ENCODE peak calls at places on chromosome 7, in ten cellular contexts. B, M, P, C, F, K, R, V, L and T are unnamed samples. For H3K4me1, the result is how much of the 10 kb centered on the place peaks cover.

GRCh38 chr7:21763818-21764217 is 181.9 kb downstream of the CDCA7L start:
- DNase-seq in B (no peak), M (no peak), P (no peak), C (no peak), F (no peak), K (no peak), R (no peak), V (no peak), L (no peak), T (no peak)

GRCh38 chr7:74043523-74043951 is 15.6 kb downstream of the ELN start:
- DNase-seq in B (peak), M (no peak), P (no peak), C (no peak), F (peak), K (no peak), R (no peak), V (no peak), L (no peak), T (peak)

GRCh38 chr7:12943781-12944180 is 256.3 kb downstream of the ARL4A start:
- DNase-seq in B (no peak), M (no peak), P (no peak), C (no peak), F (no peak), K (no peak), R (no peak), V (no peak), L (no peak), T (no peak)

GRCh38 chr7:38682602-38683001 is 51.4 kb upstream of the AMPH start:
- DNase-seq in B (no peak), M (no peak), P (no peak), C (no peak), F (no peak), K (no peak), R (no peak), V (no peak), L (no peak), T (no peak)

GRCh38 chr7:84647797-84648762 is 453.5 kb upstream of the SEMA3A start:
- DNase-seq in B (no peak), M (no peak), P (no peak), C (no peak), F (peak), K (no peak), R (no peak), V (no peak), L (no peak), T (no peak)

GRCh38 chr7:107029061-107029763 is 15.3 kb upstream of the PRKAR2B start:
- DNase-seq in B (no peak), M (no peak), P (peak), C (no peak), F (no peak), K (no peak), R (no peak), V (no peak), L (no peak), T (no peak)

GRCh38 chr7:107891619-107892366 is 810 bp downstream of the DLD start:
- DNase-seq in B (no peak), M (no peak), P (no peak), C (no peak), F (peak), K (no peak), R (no peak), V (no peak), L (peak), T (no peak)

GRCh38 chr7:20191044-20191867 is 25.9 kb downstream of the MACC1 start:
- DNase-seq in B (no peak), M (no peak), P (no peak), C (no peak), F (no peak), K (no peak), R (no peak), V (no peak), L (no peak), T (no peak)

GRCh38 chr7:98315318-98315993 is 34.0 kb downstream of the BRI3 start:
- DNase-seq in B (no peak), M (no peak), P (no peak), C (no peak), F (no peak), K (no peak), R (no peak), V (no peak), L (no peak), T (no peak)

GRCh38 chr7:18221377-18222290 is 194.0 kb upstream of the PRPS1L1 start:
- DNase-seq in B (no peak), M (no peak), P (no peak), C (no peak), F (peak), K (no peak), R (no peak), V (no peak), L (no peak), T (no peak)

GRCh38 chr7:88217675-88218427 is 2.0 kb downstream of the SRI start:
- DNase-seq in B (no peak), M (no peak), P (peak), C (no peak), F (peak), K (no peak), R (no peak), V (no peak), L (peak), T (no peak)

GRCh38 chr7:126574276-126574675 is 678.5 kb downstream of the GRM8 start:
- DNase-seq in B (no peak), M (no peak), P (no peak), C (no peak), F (peak), K (no peak), R (no peak), V (no peak), L (no peak), T (no peak)

GRCh38 chr7:75639893-75640600 is 98.7 kb downstream of the HIP1 start:
- DNase-seq in B (no peak), M (no peak), P (no peak), C (no peak), F (no peak), K (no peak), R (no peak), V (no peak), L (no peak), T (no peak)

GRCh38 chr7:35691827-35692307 is 3.1 kb downstream of the HERPUD2 start:
- DNase-seq in B (no peak), M (peak), P (peak), C (no peak), F (no peak), K (no peak), R (no peak), V (no peak), L (peak), T (peak)

GRCh38 chr7:30285531-30286284 is 1.3 kb downstream of the ZNRF2 start:
- DNase-seq in B (peak), M (peak), P (no peak), C (no peak), F (peak), K (peak), R (peak), V (peak), L (peak), T (peak)

GRCh38 chr7:95843286-95843685 is 70.9 kb downstream of the DYNC1I1 start:
- DNase-seq in B (peak), M (no peak), P (no peak), C (no peak), F (no peak), K (no peak), R (no peak), V (no peak), L (peak), T (no peak)

GRCh38 chr7:66682350-66683093 is 53.8 kb downstream of the KCTD7 start:
- DNase-seq in B (peak), M (no peak), P (no peak), C (no peak), F (peak), K (peak), R (peak), V (no peak), L (peak), T (peak)

GRCh38 chr7:112765105-112765504 is 25.1 kb downstream of the TMEM168 start:
- DNase-seq in B (no peak), M (no peak), P (no peak), C (no peak), F (no peak), K (no peak), R (no peak), V (no peak), L (no peak), T (no peak)

GRCh38 chr7:25732771-25733217 is 419.2 kb upstream of the NFE2L3 start:
- DNase-seq in B (peak), M (no peak), P (no peak), C (no peak), F (no peak), K (no peak), R (no peak), V (no peak), L (peak), T (no peak)

GRCh38 chr7:4074994-4075393 is 607.1 kb upstream of the FOXK1 start:
- DNase-seq in B (no peak), M (no peak), P (no peak), C (no peak), F (no peak), K (no peak), R (peak), V (no peak), L (no peak), T (no peak)

GRCh38 chr7:137820677-137821420 is 25.9 kb downstream of the DGKI start:
- DNase-seq in B (peak), M (no peak), P (no peak), C (no peak), F (peak), K (peak), R (no peak), V (peak), L (no peak), T (peak)

GRCh38 chr7:51154201-51154600 is 162.4 kb downstream of the COBL start:
- DNase-seq in B (no peak), M (no peak), P (no peak), C (no peak), F (no peak), K (no peak), R (no peak), V (no peak), L (no peak), T (no peak)

GRCh38 chr7:159028456-159029401 is 115.9 kb downstream of the VIPR2 start:
- DNase-seq in B (no peak), M (no peak), P (no peak), C (no peak), F (no peak), K (peak), R (peak), V (no peak), L (no peak), T (no peak)

GRCh38 chr7:159026271-159027047 is 118.2 kb downstream of the VIPR2 start:
- DNase-seq in B (peak), M (no peak), P (no peak), C (no peak), F (no peak), K (peak), R (peak), V (peak), L (no peak), T (no peak)

GRCh38 chr7:159027803-159028455 is 116.7 kb downstream of the VIPR2 start:
- DNase-seq in B (peak), M (no peak), P (no peak), C (no peak), F (no peak), K (peak), R (peak), V (no peak), L (no peak), T (peak)

GRCh38 chr7:159025161-159025779 is 119.4 kb downstream of the VIPR2 start:
- DNase-seq in B (no peak), M (no peak), P (no peak), C (no peak), F (no peak), K (peak), R (no peak), V (no peak), L (no peak), T (no peak)

GRCh38 chr7:159027091-159027802 is 117.4 kb downstream of the VIPR2 start:
- DNase-seq in B (peak), M (no peak), P (no peak), C (no peak), F (no peak), K (peak), R (no peak), V (no peak), L (no peak), T (no peak)
- H3K4me1 ChIP-seq in B (half or more), M (under half), P (under half), C (under half), F (under half), K (under half), R (under half), V (under half), L (under half), T (under half)

GRCh38 chr7:947391-948210 is 6.9 kb downstream of the ADAP1 start:
- DNase-seq in B (no peak), M (no peak), P (no peak), C (no peak), F (no peak), K (peak), R (no peak), V (no peak), L (no peak), T (no peak)

GRCh38 chr7:946256-946996 is 8.1 kb downstream of the ADAP1 start:
- DNase-seq in B (no peak), M (no peak), P (no peak), C (no peak), F (no peak), K (peak), R (peak), V (no peak), L (no peak), T (no peak)

GRCh38 chr7:952548-953441 is 1.7 kb downstream of the ADAP1 start:
- DNase-seq in B (peak), M (no peak), P (no peak), C (no peak), F (no peak), K (peak), R (no peak), V (no peak), L (no peak), T (no peak)

GRCh38 chr7:951881-952547 is 2.5 kb downstream of the ADAP1 start:
- DNase-seq in B (peak), M (no peak), P (no peak), C (no peak), F (no peak), K (peak), R (no peak), V (no peak), L (no peak), T (peak)

DNA sequence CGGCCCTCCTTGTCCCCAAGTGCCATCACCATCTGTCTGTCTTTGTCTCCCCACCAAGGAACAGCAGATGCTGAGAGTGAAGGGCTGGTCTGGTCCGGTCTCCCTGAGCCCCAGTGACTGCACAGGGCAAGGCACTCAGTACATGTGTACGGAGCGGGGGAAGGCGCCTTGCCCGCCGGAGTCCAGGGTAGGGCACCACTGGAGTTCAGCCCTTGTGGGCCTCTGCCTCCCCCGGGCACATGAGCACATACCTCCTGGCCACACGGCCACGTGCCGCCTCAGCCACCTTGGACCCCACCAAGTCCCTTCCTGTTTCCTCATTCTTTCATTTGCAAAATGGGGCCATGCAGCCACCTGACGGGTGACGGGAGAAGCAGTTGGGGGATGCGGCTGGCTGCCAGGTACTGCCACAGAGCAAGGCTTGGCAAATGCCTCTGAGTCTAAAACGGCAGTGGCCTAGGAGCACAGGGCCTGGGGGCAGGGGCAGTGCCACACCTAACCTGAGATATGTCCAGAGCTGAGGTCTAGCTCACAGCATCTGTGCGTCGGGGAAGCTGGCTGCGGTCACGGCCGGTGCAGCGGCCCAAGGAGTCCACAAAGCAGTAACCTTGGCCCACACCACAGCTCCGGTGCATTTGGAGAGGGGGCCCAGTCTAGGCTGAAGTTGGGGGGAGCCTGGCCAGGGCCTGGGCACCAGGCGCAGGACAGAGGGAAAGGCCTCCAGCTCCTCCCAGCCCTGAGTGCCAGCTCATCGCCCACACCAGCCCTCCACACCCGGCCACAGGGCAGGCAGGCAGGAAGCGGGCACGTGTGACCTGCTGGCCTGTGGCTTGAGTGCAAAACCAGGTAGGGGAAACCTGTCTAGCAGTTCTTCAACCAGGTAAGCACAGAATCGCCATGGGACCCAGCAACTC is 5.2 kb downstream of the ADAP1 start:
- DNase-seq in B (no peak), M (no peak), P (no peak), C (no peak), F (no peak), K (peak), R (peak), V (no peak), L (no peak), T (peak)
- H3K4me1 ChIP-seq in B (under half), M (under half), P (under half), C (half or more), F (under half), K (under half), R (under half), V (under half), L (under half), T (under half)

GRCh38 chr7:157669768-157670345 is 333.1 kb downstream of the DNAJB6 start:
- DNase-seq in B (peak), M (peak), P (no peak), C (no peak), F (no peak), K (no peak), R (no peak), V (no peak), L (no peak), T (no peak)
- H3K4me1 ChIP-seq in B (under half), M (under half), P (under half), C (under half), F (under half), K (under half), R (under half), V (under half), L (under half), T (under half)

DNA sequence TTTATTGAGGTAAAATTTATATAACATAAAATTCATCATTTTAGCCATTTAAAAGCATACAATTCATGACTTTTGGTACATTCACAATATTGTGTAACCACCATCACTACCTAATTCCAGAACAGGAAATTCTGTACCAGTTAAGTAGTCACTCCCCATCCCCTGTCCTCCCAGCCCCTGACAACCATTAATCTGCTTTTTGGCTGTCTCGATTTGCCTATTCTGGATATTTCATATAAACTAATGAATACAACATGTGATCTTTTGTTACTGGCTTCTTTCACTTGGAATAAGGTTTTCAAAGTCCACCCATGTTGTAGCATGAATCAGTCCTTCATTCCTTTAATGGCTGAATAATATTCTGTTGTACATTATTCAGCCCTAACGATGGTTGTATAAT is 115.6 kb upstream of the KLF14 start:
- DNase-seq in B (no peak), M (no peak), P (no peak), C (no peak), F (no peak), K (no peak), R (no peak), V (no peak), L (no peak), T (no peak)
- H3K4me1 ChIP-seq in B (under half), M (under half), P (under half), C (under half), F (under half), K (under half), R (under half), V (under half), L (under half), T (under half)

GRCh38 chr7:47776335-47776734 is 171.9 kb downstream of the PKD1L1 start:
- DNase-seq in B (no peak), M (no peak), P (no peak), C (no peak), F (no peak), K (no peak), R (no peak), V (no peak), L (no peak), T (no peak)
- H3K4me1 ChIP-seq in B (under half), M (under half), P (under half), C (under half), F (under half), K (under half), R (under half), V (under half), L (under half), T (under half)

GRCh38 chr7:23011222-23011924 is 2.6 kb downstream of the HYCC1 start:
- DNase-seq in B (no peak), M (no peak), P (no peak), C (no peak), F (no peak), K (no peak), R (no peak), V (no peak), L (no peak), T (no peak)
- H3K4me1 ChIP-seq in B (under half), M (under half), P (under half), C (under half), F (under half), K (under half), R (under half), V (under half), L (under half), T (under half)

GRCh38 chr7:23108995-23109394 is 3.4 kb downstream of the KLHL7 start:
- DNase-seq in B (no peak), M (no peak), P (no peak), C (no peak), F (no peak), K (no peak), R (no peak), V (no peak), L (no peak), T (no peak)

GRCh38 chr7:23109470-23109869 is 3.9 kb downstream of the KLHL7 start:
- DNase-seq in B (no peak), M (no peak), P (no peak), C (no peak), F (no peak), K (no peak), R (no peak), V (no peak), L (no peak), T (no peak)

GRCh38 chr7:23106801-23107713 is 1.5 kb downstream of the KLHL7 start:
- DNase-seq in B (peak), M (peak), P (no peak), C (no peak), F (no peak), K (no peak), R (no peak), V (no peak), L (peak), T (no peak)

GRCh38 chr7:23106491-23106800 is 861 bp downstream of the KLHL7 start:
- DNase-seq in B (peak), M (no peak), P (no peak), C (no peak), F (peak), K (no peak), R (peak), V (no peak), L (peak), T (no peak)

GRCh38 chr7:23107781-23108180 is 2.2 kb downstream of the KLHL7 start:
- DNase-seq in B (no peak), M (no peak), P (no peak), C (no peak), F (no peak), K (no peak), R (no peak), V (no peak), L (no peak), T (no peak)
- H3K4me1 ChIP-seq in B (under half), M (under half), P (under half), C (under half), F (under half), K (under half), R (under half), V (under half), L (under half), T (under half)